ENCODE peak calls at places on chromosomes 16 and 17, in six cellular contexts. L is SK-N-MC, V is esophagus squamous epithelium, Z is substantia nigra, H is cardiac muscle cell, T is PC-9. Y is an unnamed sample.

GRCh38 chr16:23903001-23903414 is 67.2 kb downstream of the PRKCB start:
- DNase-seq in L (peak), V (no peak), Z (no peak), H (no peak), T (peak), Y (no peak)

GRCh38 chr16:8861563-8862308 is 7.1 kb downstream of the CARHSP1 start:
- DNase-seq in L (no peak), V (no peak), Z (peak), H (no peak), T (no peak), Y (no peak)

GRCh38 chr17:68771867-68772515 is 170.8 kb upstream of the FAM20A start:
- DNase-seq in L (peak), V (no peak), Z (no peak), H (peak), T (no peak), Y (no peak)

GRCh38 chr17:9790889-9791876 is at the start of gene DHRS7C:
- DNase-seq in L (no peak), V (no peak), Z (no peak), H (no peak), T (no peak), Y (no peak)

GRCh38 chr16:24753437-24753836 is 24.0 kb downstream of the TNRC6A start:
- DNase-seq in L (no peak), V (no peak), Z (no peak), H (no peak), T (no peak), Y (no peak)

GRCh38 chr17:50143461-50144176 is 6.9 kb downstream of the PPP1R9B start:
- DNase-seq in L (no peak), V (no peak), Z (no peak), H (no peak), T (no peak), Y (no peak)

GRCh38 chr16:51393381-51394005 is 242.4 kb upstream of the SALL1 start:
- DNase-seq in L (no peak), V (no peak), Z (no peak), H (no peak), T (no peak), Y (no peak)

GRCh38 chr17:58446086-58446485 is 28.8 kb upstream of the RNF43 start:
- DNase-seq in L (no peak), V (no peak), Z (no peak), H (no peak), T (no peak), Y (no peak)

GRCh38 chr17:61833536-61834203 is 29.7 kb downstream of the BRIP1 start:
- DNase-seq in L (no peak), V (no peak), Z (no peak), H (peak), T (peak), Y (no peak)

GRCh38 chr17:34443832-34444469 is 80.9 kb upstream of the CCL1 start:
- DNase-seq in L (no peak), V (no peak), Z (no peak), H (no peak), T (no peak), Y (no peak)

GRCh38 chr17:50260501-50260911 is 13.8 kb upstream of the TMEM92 start:
- DNase-seq in L (no peak), V (no peak), Z (no peak), H (no peak), T (no peak), Y (no peak)

GRCh38 chr17:82863941-82864720 is 24.3 kb upstream of the ZNF750 start:
- DNase-seq in L (peak), V (no peak), Z (no peak), H (peak), T (peak), Y (no peak)

GRCh38 chr17:17385502-17385901 is 82.3 kb downstream of the NT5M start:
- DNase-seq in L (no peak), V (no peak), Z (peak), H (no peak), T (no peak), Y (no peak)

GRCh38 chr16:89697161-89697615 is 4.3 kb downstream of the SPATA2L start:
- DNase-seq in L (no peak), V (no peak), Z (no peak), H (no peak), T (no peak), Y (no peak)

DNA sequence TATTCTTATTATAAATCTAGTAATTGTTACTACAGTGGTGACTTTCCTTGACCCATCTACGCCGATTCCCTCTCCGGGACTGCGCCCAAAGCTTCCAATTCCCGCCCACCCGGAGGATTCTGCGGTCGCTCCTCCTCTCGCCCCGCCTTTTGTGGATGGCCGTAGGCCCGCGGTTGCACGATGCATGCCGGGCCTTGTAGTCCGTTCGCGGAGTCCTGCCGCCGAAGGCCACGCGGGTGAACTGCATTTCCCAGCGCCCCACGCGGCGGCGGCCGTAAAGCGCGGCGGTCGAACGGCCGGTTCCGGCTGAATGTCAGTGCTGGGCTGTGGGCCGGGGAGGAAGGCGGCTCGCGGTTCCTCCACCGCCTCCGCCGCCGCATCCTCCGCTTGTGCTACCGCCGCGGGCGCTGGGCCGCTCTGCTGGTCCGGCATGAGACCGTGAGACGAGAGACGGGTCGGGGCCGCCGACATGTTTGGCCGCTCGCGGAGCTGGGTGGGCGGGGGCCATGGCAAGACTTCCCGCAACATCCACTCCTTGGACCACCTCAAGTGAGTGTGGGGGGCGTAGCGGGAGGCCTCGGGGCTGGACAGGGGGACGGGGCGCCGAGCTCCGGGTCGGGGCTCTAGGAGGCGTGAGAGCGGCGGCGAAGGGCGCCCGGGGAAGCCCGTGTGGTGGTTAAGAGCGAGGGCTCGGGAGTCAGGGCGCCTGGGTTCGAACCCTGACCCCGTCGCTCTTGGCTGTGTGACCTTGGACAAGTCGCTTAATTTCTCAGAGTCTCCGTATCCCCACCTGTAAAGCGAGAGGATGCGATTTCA is at the start of gene CLEC16A:
- DNase-seq in L (peak), V (peak), Z (peak), H (peak), T (peak), Y (peak)
- H3K27ac ChIP-seq in L (no peak), V (peak), Z (peak), H (peak), T (no peak), Y (peak)

DNA sequence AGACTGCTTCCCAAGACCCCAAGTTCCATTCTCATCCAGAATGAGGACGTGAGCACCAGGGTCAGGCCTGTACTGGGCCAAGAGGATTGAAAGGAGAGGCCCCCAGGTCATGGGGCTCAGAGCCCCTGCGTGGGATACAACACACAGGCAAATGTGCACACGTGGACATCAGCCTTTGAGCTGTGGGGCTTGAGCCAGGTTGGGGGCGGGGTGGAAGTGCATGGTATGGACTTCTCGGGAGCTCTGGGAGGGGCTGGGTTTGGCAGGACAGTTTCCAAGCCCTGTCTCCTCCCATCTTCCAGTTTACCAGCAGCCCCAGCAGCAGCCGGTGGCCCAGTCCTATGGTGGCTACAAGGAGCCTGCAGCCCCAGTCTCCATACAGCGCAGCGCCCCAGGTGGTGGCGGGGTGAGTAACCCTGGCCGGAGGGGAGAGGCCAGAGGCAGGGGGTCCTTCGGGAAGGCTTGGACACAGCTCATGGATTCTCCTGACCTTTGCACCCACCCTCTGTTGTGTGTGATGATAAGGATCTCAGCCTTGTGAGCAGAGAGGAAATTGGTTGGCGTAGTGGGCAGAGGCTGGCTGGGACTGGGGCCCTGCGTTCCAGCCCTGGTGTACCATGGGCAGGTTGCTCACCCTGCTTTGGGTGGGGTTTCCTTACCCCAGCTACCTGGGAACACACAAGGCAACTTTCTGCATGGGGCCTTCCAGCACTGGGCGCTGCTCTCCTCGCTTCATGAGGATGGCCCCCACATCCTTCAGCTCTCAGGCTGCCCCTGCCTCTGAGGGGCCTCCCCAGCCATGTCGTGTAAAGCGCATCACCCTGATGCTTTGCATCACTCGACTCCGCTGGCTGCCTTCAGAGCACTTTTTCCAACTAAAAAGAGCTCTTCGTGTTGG is 10.4 kb upstream of the LASP1NB start:
- DNase-seq in L (no peak), V (no peak), Z (no peak), H (no peak), T (no peak), Y (no peak)
- H3K27ac ChIP-seq in L (no peak), V (no peak), Z (no peak), H (no peak), T (no peak), Y (no peak)

DNA sequence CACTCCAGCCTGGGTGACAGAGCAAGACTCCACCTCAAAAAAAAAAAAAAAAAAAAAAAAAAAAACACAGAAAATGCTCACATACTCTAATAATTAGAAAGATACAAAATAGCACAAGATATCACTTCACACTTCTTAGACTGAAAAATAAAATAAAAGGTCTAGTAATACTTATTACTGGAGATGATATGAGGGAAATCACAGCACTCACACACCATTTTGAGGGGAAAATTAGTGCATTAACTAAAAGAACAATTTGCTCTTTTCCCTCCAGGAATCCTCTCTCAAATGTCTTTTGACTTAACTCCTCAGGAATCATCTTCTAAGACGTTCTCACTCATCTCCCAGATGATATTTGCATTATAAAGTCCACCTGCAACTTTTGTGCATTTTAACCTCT is 697.9 kb upstream of the SOX9 start:
- DNase-seq in L (no peak), V (no peak), Z (no peak), H (no peak), T (no peak), Y (no peak)
- H3K27ac ChIP-seq in L (no peak), V (no peak), Z (no peak), H (no peak), T (peak), Y (no peak)

GRCh38 chr17:55930291-55930809 is 179.5 kb downstream of the PCTP start:
- DNase-seq in L (no peak), V (no peak), Z (no peak), H (no peak), T (no peak), Y (no peak)

GRCh38 chr17:55926276-55926995 is 175.6 kb downstream of the PCTP start:
- DNase-seq in L (peak), V (no peak), Z (no peak), H (no peak), T (no peak), Y (no peak)

GRCh38 chr17:55925440-55925839 is 174.6 kb downstream of the PCTP start:
- DNase-seq in L (no peak), V (no peak), Z (no peak), H (no peak), T (no peak), Y (no peak)
- H3K27ac ChIP-seq in L (no peak), V (no peak), Z (no peak), H (no peak), T (no peak), Y (no peak)

GRCh38 chr16:14509055-14509454 is 121.0 kb downstream of the PARN start:
- DNase-seq in L (no peak), V (no peak), Z (no peak), H (peak), T (peak), Y (no peak)
- H3K27ac ChIP-seq in L (no peak), V (no peak), Z (no peak), H (no peak), T (peak), Y (no peak)

GRCh38 chr16:48413291-48413690 is 28.1 kb upstream of the SIAH1 start:
- DNase-seq in L (no peak), V (no peak), Z (no peak), H (no peak), T (no peak), Y (no peak)

GRCh38 chr16:48408688-48409087 is 23.5 kb upstream of the SIAH1 start:
- DNase-seq in L (no peak), V (no peak), Z (no peak), H (peak), T (no peak), Y (no peak)

GRCh38 chr16:48405153-48405552 is 19.9 kb upstream of the SIAH1 start:
- DNase-seq in L (no peak), V (no peak), Z (no peak), H (no peak), T (no peak), Y (no peak)

GRCh38 chr16:48405907-48406306 is 20.7 kb upstream of the SIAH1 start:
- DNase-seq in L (no peak), V (no peak), Z (no peak), H (no peak), T (no peak), Y (no peak)

DNA sequence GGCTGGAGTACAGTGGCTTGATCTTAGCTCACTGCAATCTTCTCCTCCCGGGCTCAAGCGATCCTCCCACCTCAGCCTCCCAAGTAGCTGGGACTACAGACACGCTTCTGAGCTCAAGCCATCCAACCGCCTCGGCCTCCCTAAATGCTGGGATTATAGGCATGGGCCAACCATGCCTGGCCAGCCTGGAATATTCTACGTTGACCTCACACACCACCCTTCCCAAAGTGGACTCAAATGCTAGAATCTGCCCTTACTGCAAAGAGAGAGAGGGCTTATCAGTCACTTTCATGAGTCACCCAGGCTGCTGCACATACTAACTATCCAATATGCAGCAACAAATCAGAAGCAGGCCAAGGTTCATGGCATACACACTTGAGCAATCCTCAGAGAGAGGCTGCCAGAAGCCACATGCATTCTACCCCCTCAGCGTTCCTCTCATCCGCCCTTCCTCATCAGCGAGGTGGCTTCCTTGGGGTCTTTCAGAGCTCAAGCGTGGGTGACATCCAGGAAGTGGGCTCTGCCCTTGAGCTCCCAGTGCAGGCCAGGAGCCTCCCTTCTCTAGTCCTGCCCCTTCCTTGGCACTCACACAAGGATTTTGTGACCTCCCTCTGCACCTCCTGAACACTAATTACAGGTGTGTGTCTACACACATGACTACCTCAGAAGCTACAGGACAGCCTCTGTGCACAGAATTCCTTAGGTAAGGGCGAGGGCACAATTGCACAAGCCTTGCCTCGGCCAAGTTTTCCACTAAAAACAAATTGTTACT is 24.8 kb upstream of the SIAH1 start:
- DNase-seq in L (no peak), V (no peak), Z (no peak), H (peak), T (peak), Y (no peak)
- H3K27ac ChIP-seq in L (no peak), V (peak), Z (no peak), H (no peak), T (peak), Y (no peak)

GRCh38 chr16:31043352-31043751 is 10.0 kb downstream of the STX4 start:
- DNase-seq in L (no peak), V (no peak), Z (no peak), H (no peak), T (no peak), Y (no peak)
- H3K27ac ChIP-seq in L (no peak), V (no peak), Z (no peak), H (no peak), T (no peak), Y (no peak)

GRCh38 chr17:32486091-32486700 is 597 bp upstream of the CDK5R1 start:
- DNase-seq in L (no peak), V (no peak), Z (peak), H (peak), T (no peak), Y (peak)
- H3K27ac ChIP-seq in L (peak), V (peak), Z (peak), H (no peak), T (no peak), Y (peak)

GRCh38 chr16:66619036-66619435 is 14.5 kb downstream of the CMTM3 start:
- DNase-seq in L (no peak), V (no peak), Z (no peak), H (peak), T (no peak), Y (no peak)
- H3K27ac ChIP-seq in L (peak), V (peak), Z (no peak), H (peak), T (peak), Y (peak)

Y was measured in thoracic aorta.